ENCODE peak calls at places on chromosome 20, in four cellular contexts. O is mesenchymal stem cell; Z is CD4-positive, alpha-beta T cell; T is astrocyte. K is an unnamed sample.

GRCh38 chr20:14446446-14446845 is 109.0 kb upstream of the FLRT3 start:
- DNase-seq in O (no peak), Z (no peak), T (no peak), K (no peak)

GRCh38 chr20:47210470-47210869 is 146.0 kb downstream of the ZMYND8 start:
- DNase-seq in O (no peak), Z (no peak), T (no peak), K (no peak)

GRCh38 chr20:48945840-48946514 is 24.5 kb downstream of the ARFGEF2 start:
- DNase-seq in O (peak), Z (no peak), T (no peak), K (no peak)

GRCh38 chr20:52446421-52447231 is 255.0 kb upstream of the ZFP64 start:
- DNase-seq in O (peak), Z (no peak), T (peak), K (no peak)

GRCh38 chr20:60136640-60137411 is 178.6 kb downstream of the CDH26 start:
- DNase-seq in O (no peak), Z (no peak), T (no peak), K (no peak)

GRCh38 chr20:38139156-38139912 is 25.7 kb downstream of the TGM2 start:
- DNase-seq in O (no peak), Z (no peak), T (no peak), K (no peak)

GRCh38 chr20:10492065-10492464 is 57.0 kb downstream of the SLX4IP start:
- DNase-seq in O (peak), Z (no peak), T (peak), K (no peak)

GRCh38 chr20:35489717-35490116 is 34.3 kb downstream of the CEP250 start:
- DNase-seq in O (no peak), Z (no peak), T (no peak), K (no peak)

GRCh38 chr20:24805456-24806233 is 143.4 kb upstream of the CST7 start:
- DNase-seq in O (no peak), Z (no peak), T (no peak), K (no peak)

GRCh38 chr20:19973920-19974620 is 43.1 kb upstream of the NAA20 start:
- DNase-seq in O (peak), Z (no peak), T (peak), K (no peak)

GRCh38 chr20:3313681-3314080 is 74.7 kb upstream of the SLC4A11 start:
- DNase-seq in O (peak), Z (no peak), T (no peak), K (no peak)

GRCh38 chr20:36303020-36303595 is 3.0 kb upstream of the DLGAP4 start:
- DNase-seq in O (no peak), Z (no peak), T (no peak), K (no peak)

GRCh38 chr20:25250508-25250907 is 2.6 kb downstream of the PYGB start:
- DNase-seq in O (no peak), Z (no peak), T (no peak), K (no peak)

GRCh38 chr20:63692436-63693078 is 3.9 kb upstream of the TNFRSF6B start:
- DNase-seq in O (no peak), Z (no peak), T (no peak), K (no peak)

GRCh38 chr20:62925420-62926228 is 681 bp downstream of the DIDO1 start:
- DNase-seq in O (peak), Z (no peak), T (no peak), K (no peak)

GRCh38 chr20:59788196-59788735 is 145.2 kb downstream of the SYCP2 start:
- DNase-seq in O (no peak), Z (no peak), T (no peak), K (no peak)

GRCh38 chr20:59082077-59082740 is 39.6 kb upstream of the PRELID3B start:
- DNase-seq in O (no peak), Z (no peak), T (peak), K (no peak)

GRCh38 chr20:20360464-20360863 is 7.4 kb upstream of the INSM1 start:
- DNase-seq in O (peak), Z (no peak), T (peak), K (peak)

GRCh38 chr20:64105846-64106434 is 1.4 kb downstream of the NPBWR2 start:
- DNase-seq in O (no peak), Z (no peak), T (no peak), K (no peak)

GRCh38 chr20:46293084-46293483 is 15.2 kb downstream of the CDH22 start:
- DNase-seq in O (peak), Z (no peak), T (peak), K (no peak)

GRCh38 chr20:25005220-25005619 is 12.7 kb upstream of the APMAP start:
- DNase-seq in O (no peak), Z (no peak), T (no peak), K (peak)

GRCh38 chr20:2314759-2315439 is 19.1 kb downstream of the TGM3 start:
- DNase-seq in O (peak), Z (no peak), T (peak), K (no peak)

GRCh38 chr20:63067721-63068560 is 61.2 kb upstream of the BHLHE23 start:
- DNase-seq in O (no peak), Z (no peak), T (no peak), K (no peak)

GRCh38 chr20:53176133-53176532 is 204.0 kb downstream of the TSHZ2 start:
- DNase-seq in O (no peak), Z (no peak), T (no peak), K (no peak)

GRCh38 chr20:37395921-37396519 is 50.1 kb downstream of the SRC start:
- DNase-seq in O (peak), Z (no peak), T (no peak), K (no peak)

GRCh38 chr20:32555584-32555983 is 29.5 kb downstream of the NOL4L start:
- DNase-seq in O (no peak), Z (no peak), T (no peak), K (no peak)

GRCh38 chr20:19600042-19600441 is 158.0 kb upstream of the RIN2 start:
- DNase-seq in O (no peak), Z (no peak), T (no peak), K (no peak)

GRCh38 chr20:63819224-63819917 is 11.7 kb downstream of the ZBTB46 start:
- DNase-seq in O (no peak), Z (no peak), T (no peak), K (no peak)

GRCh38 chr20:58839474-58839874 is 11.2 kb downstream of the GNAS-AS1 start:
- DNase-seq in O (no peak), Z (peak), T (no peak), K (no peak)

GRCh38 chr20:11274137-11274536 is 600.3 kb upstream of the JAG1 start:
- DNase-seq in O (peak), Z (no peak), T (peak), K (peak)

GRCh38 chr20:37246736-37247135 is 14.9 kb downstream of the GHRH start:
- DNase-seq in O (no peak), Z (no peak), T (no peak), K (no peak)

GRCh38 chr20:35091808-35092523 is 641 bp downstream of the TRPC4AP start:
- DNase-seq in O (peak), Z (no peak), T (peak), K (no peak)

GRCh38 chr20:8639112-8639778 is 429.6 kb upstream of the PLCB4 start:
- DNase-seq in O (no peak), Z (no peak), T (no peak), K (no peak)

GRCh38 chr20:47204008-47204745 is 152.3 kb downstream of the ZMYND8 start:
- DNase-seq in O (peak), Z (no peak), T (peak), K (no peak)

DNA sequence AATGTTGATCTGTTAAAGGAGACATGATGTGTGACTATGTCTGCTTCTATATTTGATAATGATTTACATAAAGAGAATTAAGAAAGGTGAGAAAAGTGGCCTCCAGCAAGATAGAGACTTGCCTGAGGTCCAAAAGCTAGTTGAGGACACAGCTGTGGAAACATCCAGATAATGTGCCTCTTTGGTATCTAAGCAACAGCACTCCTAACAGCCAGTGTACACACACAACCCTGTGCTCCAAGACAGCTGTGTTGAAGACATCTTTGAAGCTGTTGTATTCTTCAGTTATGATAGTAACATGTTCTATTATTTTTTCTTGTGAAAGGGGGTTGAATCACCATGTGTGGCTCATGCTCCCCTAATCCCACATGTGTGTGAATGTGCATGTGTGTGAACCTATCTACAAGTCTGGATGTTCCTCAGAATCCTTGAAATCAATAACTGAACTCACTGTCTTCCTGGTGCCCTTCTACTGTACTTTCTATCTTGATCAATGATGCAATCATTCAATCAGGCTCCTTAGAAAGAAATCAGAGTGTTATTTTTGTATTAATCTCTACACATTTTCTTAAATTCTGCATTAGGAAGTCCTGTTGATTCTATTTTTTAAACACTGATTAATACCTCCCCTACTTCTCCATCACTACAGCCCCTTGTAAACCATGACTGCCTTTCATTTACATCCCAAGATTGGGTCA is 116.7 kb upstream of the SSTR4 start:
- DNase-seq in O (peak), Z (no peak), T (no peak), K (no peak)
- H3K27ac ChIP-seq in O (no peak), Z (no peak), T (no peak), K (no peak)

GRCh38 chr20:461254-462198 is 807 bp downstream of the TBC1D20 start:
- DNase-seq in O (peak), Z (peak), T (peak), K (no peak)

GRCh38 chr20:460707-461106 is 1.6 kb downstream of the TBC1D20 start:
- DNase-seq in O (peak), Z (no peak), T (no peak), K (no peak)

GRCh38 chr20:460180-460579 is 2.2 kb downstream of the TBC1D20 start:
- DNase-seq in O (no peak), Z (no peak), T (no peak), K (no peak)

GRCh38 chr20:462199-462991 is at the start of gene TBC1D20:
- DNase-seq in O (peak), Z (peak), T (peak), K (peak)

GRCh38 chr20:458766-459165 is 3.6 kb downstream of the TBC1D20 start:
- DNase-seq in O (no peak), Z (no peak), T (no peak), K (no peak)
- H3K27ac ChIP-seq in O (no peak), Z (no peak), T (no peak), K (no peak)

DNA sequence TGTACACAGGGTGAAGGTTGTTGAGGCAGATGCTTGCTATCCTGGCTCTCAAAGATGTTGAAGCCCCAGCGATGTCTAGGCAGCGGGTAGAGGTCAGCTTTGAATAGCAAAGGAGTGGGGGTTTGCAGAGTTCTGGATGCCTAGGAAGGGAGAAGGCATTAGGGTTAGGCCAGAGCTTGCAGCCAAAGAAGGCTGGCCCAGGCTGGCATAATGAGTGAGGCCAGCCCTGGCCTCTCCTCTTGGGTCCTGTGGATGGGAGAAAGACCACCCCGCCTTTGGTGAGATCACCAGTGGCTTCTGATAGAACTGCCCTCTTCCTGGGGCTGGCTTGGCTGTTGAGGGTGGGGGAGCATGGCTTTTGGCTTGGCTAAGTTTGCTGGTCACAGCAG is 406 bp upstream of the WFDC5 start:
- DNase-seq in O (no peak), Z (no peak), T (no peak), K (no peak)
- H3K27ac ChIP-seq in O (no peak), Z (no peak), T (no peak), K (no peak)

DNA sequence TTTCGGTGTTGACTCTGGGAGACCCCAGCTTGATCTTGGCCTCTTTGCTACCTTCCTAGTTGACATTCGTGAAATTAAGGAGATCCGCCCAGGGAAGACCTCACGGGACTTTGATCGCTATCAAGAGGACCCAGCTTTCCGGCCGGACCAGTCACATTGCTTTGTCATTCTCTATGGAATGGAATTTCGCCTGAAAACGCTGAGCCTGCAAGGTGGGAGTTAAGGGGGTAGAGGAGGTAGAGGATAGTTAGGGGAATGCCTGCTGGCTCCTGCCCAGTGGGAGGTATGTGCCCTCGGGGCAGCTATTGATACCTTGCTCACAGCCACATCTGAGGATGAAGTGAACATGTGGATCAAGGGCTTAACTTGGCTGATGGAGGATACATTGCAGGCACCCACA is 22.2 kb downstream of the PLCG1 start:
- DNase-seq in O (no peak), Z (no peak), T (no peak), K (no peak)
- H3K27ac ChIP-seq in O (no peak), Z (peak), T (no peak), K (no peak)

GRCh38 chr20:17580905-17581304 is 11.0 kb downstream of the DSTN start:
- DNase-seq in O (peak), Z (no peak), T (no peak), K (no peak)

GRCh38 chr20:17586250-17586649 is 16.4 kb downstream of the DSTN start:
- DNase-seq in O (no peak), Z (no peak), T (no peak), K (no peak)

GRCh38 chr20:17579369-17580039 is 9.6 kb downstream of the DSTN start:
- DNase-seq in O (no peak), Z (no peak), T (no peak), K (no peak)

GRCh38 chr20:17584684-17585083 is 14.8 kb downstream of the DSTN start:
- DNase-seq in O (no peak), Z (no peak), T (no peak), K (no peak)

GRCh38 chr20:17583126-17583525 is 13.3 kb downstream of the DSTN start:
- DNase-seq in O (no peak), Z (no peak), T (no peak), K (no peak)
- H3K27ac ChIP-seq in O (no peak), Z (no peak), T (no peak), K (no peak)

DNA sequence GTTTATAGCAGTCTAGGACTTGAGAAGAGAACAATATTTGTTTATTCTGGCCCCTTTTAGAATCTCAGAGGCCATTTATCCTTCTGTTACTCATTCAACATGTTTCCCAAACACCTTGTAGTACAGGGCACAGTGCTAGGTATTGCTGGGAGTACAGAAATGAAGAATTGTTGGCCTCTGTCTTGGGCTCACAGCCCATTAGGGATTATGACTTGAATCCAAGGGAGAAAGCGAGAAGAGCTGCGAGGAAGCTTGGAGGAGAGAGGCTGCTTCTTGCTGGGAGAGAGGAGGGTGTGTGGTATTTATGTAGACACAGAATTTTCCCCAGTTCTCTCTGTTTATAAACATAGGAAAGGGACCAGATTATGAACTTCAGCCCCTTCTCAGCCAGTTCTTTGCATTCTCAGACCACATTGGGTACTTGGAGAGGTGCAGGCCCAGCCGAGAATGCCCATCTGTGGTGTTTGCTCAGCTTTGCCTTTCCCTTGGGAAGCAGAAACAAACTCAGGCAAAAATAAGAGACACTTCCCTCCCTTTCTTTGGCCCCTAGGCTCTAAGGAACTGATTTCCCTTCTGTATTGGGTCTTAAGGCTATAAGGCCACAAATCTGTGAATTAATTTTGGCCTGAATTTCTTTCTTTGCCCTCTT is 17.9 kb downstream of the CHMP4B start:
- DNase-seq in O (peak), Z (no peak), T (no peak), K (no peak)
- H3K27ac ChIP-seq in O (no peak), Z (no peak), T (no peak), K (no peak)